ENCODE peak calls at places on chromosomes 4 and X, in six cellular contexts. F, Y, G, X, Q and V are unnamed samples.

GRCh38 chrX:3442685-3443084 is 96.2 kb upstream of the MXRA5 start:
- DNase-seq in Q (no peak), F (no peak), X (no peak), Y (no peak), G (no peak), V (no peak)

GRCh38 chrX:10769696-10770619 is 149.6 kb upstream of the MID1 start:
- DNase-seq in Q (peak), F (no peak), G (no peak), X (peak), Y (no peak), V (no peak)

GRCh38 chr4:14023036-14023435 is 395.5 kb upstream of the BOD1L1 start:
- DNase-seq in F (no peak), Y (no peak), G (no peak), X (peak), Q (peak), V (no peak)

GRCh38 chr4:81447551-81448266 is 24.0 kb downstream of the RASGEF1B start:
- DNase-seq in Q (no peak), X (no peak), F (no peak), Y (no peak), G (no peak), V (no peak)

GRCh38 chr4:142565771-142566170 is 280.3 kb downstream of the INPP4B start:
- DNase-seq in X (no peak), Y (no peak), Q (no peak), F (no peak), G (no peak), V (no peak)

GRCh38 chr4:71049395-71049794 is 55.9 kb downstream of the DCK start:
- DNase-seq in Q (no peak), Y (no peak), F (no peak), X (no peak), G (no peak), V (no peak)

GRCh38 chr4:112520598-112521122 is 4.7 kb upstream of the NEUROG2 start:
- DNase-seq in Y (no peak), X (peak), G (no peak), F (no peak), Q (no peak), V (no peak)

GRCh38 chr4:169243808-169244207 is 26.9 kb downstream of the SH3RF1 start:
- DNase-seq in F (no peak), G (no peak), X (peak), Y (no peak), Q (peak), V (no peak)

GRCh38 chr4:6354626-6355025 is 85.0 kb downstream of the WFS1 start:
- DNase-seq in X (no peak), Y (no peak), G (no peak), F (no peak), Q (no peak), V (no peak)

GRCh38 chr4:84455697-84456096 is 43.4 kb downstream of the NKX6-1 start:
- DNase-seq in Y (no peak), F (no peak), Q (peak), G (no peak), X (no peak), V (no peak)
- H3K4me3 ChIP-seq in Y (no peak), F (no peak), Q (no peak), G (no peak), X (no peak), V (no peak)

GRCh38 chrX:153925387-153925738 is 701 bp downstream of the ARHGAP4 start:
- DNase-seq in X (no peak), G (no peak), Q (no peak), F (no peak), Y (no peak), V (no peak)
- H3K4me3 ChIP-seq in X (no peak), G (peak), Q (no peak), F (peak), Y (no peak), V (no peak)

GRCh38 chr4:139266208-139266582 is 13.8 kb downstream of the MGARP start:
- DNase-seq in G (no peak), X (no peak), Y (no peak), F (no peak), Q (no peak), V (no peak)

GRCh38 chr4:139266583-139267257 is 13.3 kb downstream of the MGARP start:
- DNase-seq in G (peak), Y (peak), X (peak), F (peak), Q (peak), V (peak)

GRCh38 chr4:139265654-139266053 is 14.4 kb downstream of the MGARP start:
- DNase-seq in X (no peak), F (no peak), Q (no peak), Y (no peak), G (no peak), V (no peak)

DNA sequence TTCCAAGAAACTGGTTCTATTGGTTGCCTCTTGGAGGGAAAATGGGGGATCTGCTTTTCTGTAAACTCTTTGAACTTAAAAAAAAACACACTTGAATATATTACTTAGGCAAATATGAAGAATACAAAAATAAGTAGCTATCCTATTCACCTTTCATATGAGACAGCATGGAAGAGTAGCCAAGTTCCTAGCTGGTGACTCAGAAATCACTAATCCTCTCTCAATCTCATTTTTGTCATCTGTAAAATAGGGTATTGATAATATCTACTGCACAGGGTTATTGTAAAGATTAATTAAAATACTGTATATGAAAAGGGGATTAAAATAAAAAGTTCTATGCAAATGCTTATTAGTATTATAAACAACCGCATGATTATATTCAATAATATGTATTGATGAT is 12.7 kb downstream of the MGARP start:
- DNase-seq in Q (peak), F (no peak), X (no peak), Y (no peak), G (no peak), V (no peak)
- H3K4me3 ChIP-seq in Q (no peak), F (peak), X (no peak), Y (no peak), G (no peak), V (no peak)

GRCh38 chr4:55125763-55126541 is 557 bp upstream of the KDR start:
- DNase-seq in F (no peak), Q (peak), G (peak), Y (no peak), X (peak), V (no peak)
- H3K4me3 ChIP-seq in F (no peak), Q (peak), G (peak), Y (no peak), X (peak), V (no peak)

DNA sequence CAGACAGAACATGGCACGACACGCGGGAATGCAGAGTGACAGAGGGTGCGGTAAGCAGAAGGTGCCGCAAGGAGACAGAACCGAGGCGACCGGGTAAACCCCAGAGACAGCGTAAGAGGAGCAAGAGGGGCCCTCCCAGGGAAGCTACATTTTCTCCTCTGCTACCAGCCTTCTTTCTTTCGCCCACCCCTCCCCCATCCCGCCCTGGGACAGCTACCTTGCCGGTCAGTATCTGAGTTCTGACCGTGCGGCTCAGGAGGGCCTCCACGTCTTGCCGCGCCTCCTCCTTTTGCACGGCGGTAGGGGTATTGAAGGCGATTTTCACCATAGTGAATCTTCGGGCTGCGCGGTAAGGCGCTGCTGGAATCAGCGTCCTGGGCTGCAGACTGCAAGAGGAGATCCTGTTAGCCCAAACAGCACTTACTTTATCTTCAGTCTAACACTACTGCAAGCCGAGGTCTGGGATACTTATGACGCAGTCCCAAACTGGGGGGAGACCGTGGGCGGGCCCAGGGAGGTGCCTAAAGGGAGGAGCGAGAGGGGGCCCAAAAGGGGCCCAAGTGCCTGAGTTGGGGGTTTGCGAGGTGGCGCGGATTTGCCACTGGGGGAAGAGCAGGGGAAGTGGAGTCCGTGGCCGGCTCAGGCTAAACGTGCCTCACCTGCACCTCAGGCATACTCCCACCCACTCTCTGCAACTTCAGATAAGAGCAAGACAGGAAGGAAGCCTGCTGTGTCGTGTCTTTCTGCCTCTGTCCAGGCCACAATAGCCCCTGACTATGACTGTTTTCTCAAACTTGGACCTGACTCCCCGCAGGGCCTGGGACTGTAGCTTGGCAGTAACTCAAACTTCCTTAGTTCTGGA is at the start of gene ITM2A:
- DNase-seq in F (peak), Q (no peak), X (peak), G (peak), Y (peak), V (no peak)
- H3K4me3 ChIP-seq in F (peak), Q (no peak), X (peak), G (peak), Y (no peak), V (no peak)

GRCh38 chr4:122489061-122489460 is 32.5 kb upstream of the IL2 start:
- DNase-seq in F (no peak), Y (no peak), Q (no peak), X (no peak), G (no peak), V (no peak)
- H3K4me3 ChIP-seq in F (no peak), Y (no peak), Q (no peak), X (no peak), G (no peak), V (no peak)

GRCh38 chr4:85825937-85826678 is 351.2 kb downstream of the ARHGAP24 start:
- DNase-seq in X (peak), Q (peak), F (no peak), G (no peak), Y (peak), V (peak)
- H3K4me3 ChIP-seq in X (no peak), Q (no peak), F (no peak), G (no peak), Y (no peak), V (no peak)

GRCh38 chrX:130163350-130163851 is 2.2 kb downstream of the AIFM1 start:
- DNase-seq in G (no peak), Y (no peak), X (no peak), Q (no peak), F (no peak), V (no peak)

GRCh38 chrX:130166503-130166777 is 799 bp upstream of the AIFM1 start:
- DNase-seq in Q (no peak), Y (no peak), G (no peak), F (no peak), X (no peak), V (no peak)

GRCh38 chrX:130165703-130166502 is at the start of gene AIFM1:
- DNase-seq in F (peak), G (peak), X (peak), Q (peak), Y (peak), V (peak)

GRCh38 chrX:130165181-130165702 is 399 bp downstream of the AIFM1 start:
- DNase-seq in F (peak), Q (no peak), G (no peak), X (peak), Y (no peak), V (no peak)

DNA sequence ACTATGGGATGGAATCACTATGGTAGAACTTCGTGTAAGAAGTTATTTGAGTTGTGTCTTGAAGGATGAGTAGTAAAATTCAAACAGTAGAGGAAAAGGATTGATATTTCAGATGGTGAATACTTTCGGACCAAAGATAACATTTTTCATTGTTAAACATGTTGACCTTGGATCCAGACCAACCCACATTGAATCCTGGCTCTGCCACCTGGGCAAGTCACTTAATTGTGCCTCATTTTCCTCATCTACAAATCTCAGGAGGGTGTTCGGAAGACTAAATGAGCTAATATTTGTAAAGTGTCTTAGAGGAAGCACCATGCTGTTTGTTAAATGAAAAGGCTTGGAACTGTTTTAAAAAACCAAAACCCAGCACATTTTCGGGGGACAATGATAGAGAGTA is 1.4 kb upstream of the AIFM1 start:
- DNase-seq in G (no peak), F (no peak), Y (no peak), X (no peak), Q (no peak), V (no peak)
- H3K4me3 ChIP-seq in G (peak), F (no peak), Y (no peak), X (peak), Q (peak), V (peak)

GRCh38 chr4:107893171-107894137 is 37.9 kb upstream of the CYP2U1 start:
- DNase-seq in X (peak), F (no peak), Q (no peak), G (no peak), Y (no peak), V (no peak)

GRCh38 chr4:107896651-107897050 is 34.7 kb upstream of the CYP2U1 start:
- DNase-seq in Q (no peak), F (no peak), Y (no peak), X (no peak), G (no peak), V (no peak)

GRCh38 chr4:107897823-107898222 is 33.5 kb upstream of the CYP2U1 start:
- DNase-seq in Q (no peak), F (no peak), G (no peak), X (peak), Y (no peak), V (no peak)

GRCh38 chr4:107894138-107894603 is 37.2 kb upstream of the CYP2U1 start:
- DNase-seq in Y (peak), Q (no peak), G (no peak), X (no peak), F (no peak), V (no peak)

DNA sequence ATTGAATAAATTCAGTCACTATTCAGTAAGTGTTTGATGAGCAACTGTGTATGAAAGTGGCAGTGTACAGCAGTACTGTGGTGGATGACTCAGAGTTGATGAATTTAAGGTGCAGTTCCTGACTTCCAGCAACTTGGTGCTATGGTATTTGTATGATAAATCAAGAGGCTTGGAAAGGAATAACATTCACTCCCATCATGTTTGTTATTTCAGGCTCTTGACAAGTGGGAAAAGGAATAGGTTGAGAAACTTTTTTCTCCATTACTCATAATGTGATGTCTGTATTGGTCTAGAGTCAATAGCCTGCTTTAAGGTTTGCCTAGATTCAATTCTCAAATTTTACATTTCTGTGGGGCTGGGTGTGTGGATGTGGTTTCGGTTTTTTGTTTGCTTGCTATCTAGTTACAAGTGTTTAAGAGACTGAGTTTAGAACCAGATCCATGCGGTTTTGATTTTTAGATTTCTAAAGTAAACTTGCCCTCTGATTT is 35.1 kb upstream of the CYP2U1 start:
- DNase-seq in X (peak), G (no peak), Y (no peak), F (no peak), Q (peak), V (no peak)
- H3K4me3 ChIP-seq in X (no peak), G (no peak), Y (no peak), F (no peak), Q (peak), V (no peak)